ENCODE peak calls at places on chromosomes 2 and 18, in seven cellular contexts. I, K, L, M, Z, N and Q are unnamed samples.

GRCh38 chr18:51092097-51092496 is 62.1 kb downstream of the SMAD4 start:
- DNase-seq in I (no peak), K (no peak), L (no peak), M (no peak), Z (no peak), N (no peak), Q (no peak)

GRCh38 chr2:53600835-53601234 is 166.8 kb upstream of the CHAC2 start:
- DNase-seq in I (no peak), K (no peak), L (no peak), M (no peak), Z (no peak), N (no peak), Q (no peak)

GRCh38 chr2:142865924-142866323 is 11.5 kb upstream of the KYNU start:
- DNase-seq in I (peak), K (no peak), L (peak), M (no peak), Z (no peak), N (no peak), Q (no peak)

GRCh38 chr18:38397094-38397493 is 831.5 kb upstream of the CELF4 start:
- DNase-seq in I (no peak), K (no peak), L (no peak), M (no peak), Z (no peak), N (no peak), Q (no peak)

GRCh38 chr18:42617086-42617725 is 498.3 kb downstream of the RIT2 start:
- DNase-seq in I (no peak), K (no peak), L (no peak), M (no peak), Z (no peak), N (no peak), Q (no peak)

GRCh38 chr2:176122633-176123482 is at the start of gene HOXD9:
- DNase-seq in I (no peak), K (no peak), L (no peak), M (no peak), Z (peak), N (peak), Q (peak)

GRCh38 chr2:86048888-86049287 is 56.8 kb downstream of the POLR1A start:
- DNase-seq in I (no peak), K (no peak), L (no peak), M (no peak), Z (no peak), N (no peak), Q (peak)

GRCh38 chr2:127411609-127412370 is 6.4 kb upstream of the PROC start:
- DNase-seq in I (no peak), K (no peak), L (no peak), M (peak), Z (no peak), N (no peak), Q (no peak)

GRCh38 chr18:28960146-28960545 is 783.2 kb upstream of the CDH2 start:
- DNase-seq in I (no peak), K (no peak), L (peak), M (no peak), Z (no peak), N (no peak), Q (no peak)

GRCh38 chr2:43210467-43211303 is 15.7 kb downstream of the ZFP36L2 start:
- DNase-seq in I (peak), K (no peak), L (peak), M (no peak), Z (no peak), N (no peak), Q (no peak)

GRCh38 chr2:18077211-18077610 is 198.7 kb downstream of the KCNS3 start:
- DNase-seq in I (peak), K (no peak), L (no peak), M (no peak), Z (no peak), N (no peak), Q (no peak)

GRCh38 chr2:45567974-45568789 is 42.9 kb downstream of the SRBD1 start:
- DNase-seq in I (peak), K (no peak), L (peak), M (no peak), Z (peak), N (no peak), Q (no peak)

GRCh38 chr2:105261061-105261460 is 19.5 kb downstream of the GPR45 start:
- DNase-seq in I (peak), K (no peak), L (peak), M (peak), Z (no peak), N (no peak), Q (no peak)

GRCh38 chr2:61149074-61149473 is 12.9 kb upstream of the C2orf74 start:
- DNase-seq in I (no peak), K (no peak), L (no peak), M (no peak), Z (no peak), N (no peak), Q (no peak)

GRCh38 chr2:224042191-224042696 is 3.2 kb upstream of the SERPINE2 start:
- DNase-seq in I (peak), K (no peak), L (peak), M (no peak), Z (no peak), N (no peak), Q (no peak)

GRCh38 chr2:1714291-1715064 is 29.8 kb downstream of the PXDN start:
- DNase-seq in I (no peak), K (no peak), L (no peak), M (no peak), Z (no peak), N (no peak), Q (no peak)

GRCh38 chr18:79740741-79741700 is 56.7 kb upstream of the KCNG2 start:
- DNase-seq in I (no peak), K (no peak), L (no peak), M (no peak), Z (no peak), N (no peak), Q (no peak)

GRCh38 chr18:51614033-51614432 is 416.6 kb upstream of the MEX3C start:
- DNase-seq in I (peak), K (no peak), L (no peak), M (peak), Z (peak), N (no peak), Q (no peak)

GRCh38 chr2:171712051-171712450 is 24.8 kb downstream of the DYNC1I2 start:
- DNase-seq in I (peak), K (no peak), L (peak), M (no peak), Z (peak), N (no peak), Q (no peak)

GRCh38 chr2:203688798-203689197 is 17.6 kb upstream of the CD28 start:
- DNase-seq in I (peak), K (no peak), L (peak), M (no peak), Z (peak), N (no peak), Q (no peak)

GRCh38 chr2:1814061-1814460 is 69.7 kb upstream of the PXDN start:
- DNase-seq in I (no peak), K (no peak), L (no peak), M (no peak), Z (no peak), N (no peak), Q (no peak)

GRCh38 chr2:176199902-176200301 is 11.4 kb downstream of the HOXD1 start:
- DNase-seq in I (no peak), K (no peak), L (no peak), M (no peak), Z (no peak), N (no peak), Q (no peak)

GRCh38 chr2:100752628-100753333 is 67.2 kb upstream of the NPAS2 start:
- DNase-seq in I (peak), K (no peak), L (peak), M (no peak), Z (no peak), N (no peak), Q (no peak)

GRCh38 chr18:78503129-78503528 is 476.5 kb upstream of the SALL3 start:
- DNase-seq in I (no peak), K (no peak), L (no peak), M (no peak), Z (no peak), N (no peak), Q (no peak)

GRCh38 chr2:167017021-167017420 is 128.7 kb downstream of the XIRP2 start:
- DNase-seq in I (no peak), K (no peak), L (peak), M (no peak), Z (peak), N (no peak), Q (no peak)

GRCh38 chr2:146734042-146734715 is 1110.7 kb upstream of the ACVR2A start:
- DNase-seq in I (peak), K (peak), L (peak), M (peak), Z (peak), N (no peak), Q (no peak)

GRCh38 chr2:66440011-66440542 is 5.2 kb downstream of the MEIS1 start:
- DNase-seq in I (peak), K (no peak), L (no peak), M (no peak), Z (peak), N (no peak), Q (no peak)

GRCh38 chr18:37450434-37451133 is 115.0 kb downstream of the CELF4 start:
- DNase-seq in I (peak), K (peak), L (peak), M (peak), Z (peak), N (peak), Q (peak)

GRCh38 chr2:193712912-193713311 is 1518.2 kb upstream of the TMEFF2 start:
- DNase-seq in I (no peak), K (no peak), L (no peak), M (no peak), Z (no peak), N (no peak), Q (no peak)

GRCh38 chr2:37570773-37571570 is 100.5 kb downstream of the CDC42EP3 start:
- DNase-seq in I (peak), K (no peak), L (peak), M (peak), Z (no peak), N (no peak), Q (no peak)

GRCh38 chr2:171626949-171627348 is 60.3 kb upstream of the DYNC1I2 start:
- DNase-seq in I (no peak), K (no peak), L (no peak), M (no peak), Z (peak), N (no peak), Q (no peak)

GRCh38 chr18:77108001-77108692 is 24.4 kb downstream of the MBP start:
- DNase-seq in I (peak), K (no peak), L (peak), M (no peak), Z (no peak), N (peak), Q (no peak)

GRCh38 chr2:12074126-12074883 is 327.9 kb downstream of the LPIN1 start:
- DNase-seq in I (no peak), K (peak), L (no peak), M (peak), Z (peak), N (no peak), Q (no peak)

GRCh38 chr2:11097988-11098387 is 57.3 kb upstream of the SLC66A3 start:
- DNase-seq in I (no peak), K (no peak), L (no peak), M (no peak), Z (no peak), N (no peak), Q (no peak)

GRCh38 chr18:70781860-70782453 is 493.1 kb downstream of the SOCS6 start:
- DNase-seq in I (no peak), K (peak), L (peak), M (no peak), Z (peak), N (peak), Q (peak)

GRCh38 chr18:47458483-47458882 is 207.0 kb upstream of the SKOR2 start:
- DNase-seq in I (no peak), K (no peak), L (no peak), M (no peak), Z (no peak), N (no peak), Q (no peak)

GRCh38 chr18:47457614-47458013 is 206.2 kb upstream of the SKOR2 start:
- DNase-seq in I (no peak), K (no peak), L (no peak), M (no peak), Z (no peak), N (no peak), Q (no peak)

GRCh38 chr18:47461977-47462376 is 210.5 kb upstream of the SKOR2 start:
- DNase-seq in I (no peak), K (no peak), L (no peak), M (no peak), Z (no peak), N (no peak), Q (no peak)
- H2AK5ac ChIP-seq in I (no peak), K (no peak), L (no peak), M (no peak), Z (no peak), N (no peak), Q (no peak)

GRCh38 chr2:33408109-33408508 is 68.3 kb upstream of the RASGRP3 start:
- DNase-seq in I (no peak), K (no peak), L (no peak), M (no peak), Z (no peak), N (no peak), Q (no peak)
- H2BK5ac ChIP-seq in I (no peak), K (no peak), L (no peak), M (no peak), Z (no peak), N (no peak), Q (no peak)

GRCh38 chr2:156663757-156664409 is 227.7 kb downstream of the GPD2 start:
- DNase-seq in I (no peak), K (no peak), L (no peak), M (no peak), Z (peak), N (no peak), Q (no peak)
- H2AK5ac ChIP-seq in I (no peak), K (no peak), L (no peak), M (no peak), Z (no peak), N (no peak), Q (no peak)

DNA sequence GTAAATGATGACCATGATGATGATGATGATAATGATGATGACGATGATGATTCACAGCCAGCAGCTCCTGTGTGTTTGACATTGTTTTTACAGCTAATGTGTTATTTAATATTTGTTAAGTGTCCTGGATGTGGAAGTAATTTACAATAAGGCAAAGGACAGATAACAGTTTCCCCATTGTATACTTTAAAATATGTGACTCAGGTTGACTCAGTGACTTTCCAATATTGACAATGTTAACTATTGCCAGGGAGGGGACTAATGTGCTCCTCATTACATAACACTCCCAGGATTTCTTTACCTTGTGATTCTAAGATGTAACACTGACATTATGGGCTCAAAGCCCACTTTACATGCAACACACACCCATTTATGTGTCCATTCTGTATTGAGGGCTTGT is 602.1 kb downstream of the FBXO15 start:
- DNase-seq in I (peak), K (no peak), L (peak), M (no peak), Z (no peak), N (no peak), Q (no peak)
- H2BK5ac ChIP-seq in I (no peak), K (no peak), L (no peak), M (no peak), Z (no peak), N (no peak), Q (no peak)

DNA sequence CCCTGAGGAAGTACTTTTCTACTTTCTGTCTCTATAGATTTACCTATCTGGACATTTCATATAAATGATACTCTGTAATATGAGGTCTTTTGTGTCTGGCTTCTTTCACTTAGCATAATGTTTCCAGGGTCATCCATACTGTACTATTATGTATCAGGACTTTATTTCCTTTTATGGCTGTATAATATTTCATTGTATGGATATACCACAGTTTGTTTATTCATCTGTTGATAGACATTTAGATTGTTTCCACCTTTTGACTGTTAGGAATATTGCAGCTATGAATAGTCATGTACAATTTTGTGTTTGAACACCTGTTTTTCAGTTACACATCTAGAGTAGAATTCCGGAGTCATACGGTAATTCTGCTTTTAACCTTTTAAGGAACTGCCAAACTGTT is 73.8 kb downstream of the TMEM185B start:
- DNase-seq in I (no peak), K (no peak), L (no peak), M (no peak), Z (no peak), N (no peak), Q (no peak)
- H2AK5ac ChIP-seq in I (no peak), K (no peak), L (no peak), M (no peak), Z (no peak), N (no peak), Q (no peak)